ENCODE peak calls at places on chromosome 12, in seven cellular contexts. L, V, G, K, Y, U and X are unnamed samples.

GRCh38 chr12:6372403-6373003 is 2.9 kb downstream of the SCNN1A start:
- DNase-seq in L (peak; percentile 40), U (peak; percentile 99), Y (no peak), V (no peak), G (peak; percentile 29), K (no peak), X (peak; percentile 82)

GRCh38 chr12:30201301-30202160 is 417.8 kb upstream of the TMTC1 start:
- DNase-seq in G (peak; percentile 43), Y (no peak), U (no peak), K (no peak), L (no peak), V (no peak), X (no peak)

GRCh38 chr12:41795066-41795465 is 349.6 kb downstream of the GXYLT1 start:
- DNase-seq in Y (no peak), L (no peak), G (no peak), U (no peak), V (no peak), K (no peak), X (no peak)

GRCh38 chr12:65911321-65911720 is 87.0 kb downstream of the HMGA2 start:
- DNase-seq in K (no peak), L (no peak), Y (no peak), V (no peak), G (no peak), U (no peak), X (no peak)

GRCh38 chr12:6047249-6048227 is 76.9 kb downstream of the VWF start:
- DNase-seq in V (no peak), U (no peak), K (no peak), L (peak; percentile 68), Y (no peak), G (no peak), X (no peak)

GRCh38 chr12:128069359-128069997 is 197.5 kb upstream of the TMEM132C start:
- DNase-seq in Y (no peak), U (peak; percentile 55), G (peak; percentile 60), L (peak; percentile 15), K (peak; percentile 4), V (peak; percentile 0), X (peak; percentile 89)

GRCh38 chr12:5222011-5222461 is 178.4 kb downstream of the KCNA5 start:
- DNase-seq in L (no peak), G (peak; percentile 71), U (no peak), V (no peak), K (no peak), Y (no peak), X (peak; percentile 92)

GRCh38 chr12:57090924-57091632 is 2.2 kb downstream of the NAB2 start:
- DNase-seq in V (no peak), K (no peak), G (no peak), L (no peak), U (no peak), Y (no peak), X (no peak)

GRCh38 chr12:99948380-99948779 is 36.4 kb downstream of the ANKS1B start:
- DNase-seq in V (no peak), Y (no peak), K (no peak), G (no peak), U (no peak), L (no peak), X (no peak)

GRCh38 chr12:64691793-64692583 is 67.2 kb downstream of the GNS start:
- DNase-seq in L (no peak), U (no peak), V (no peak), Y (no peak), K (no peak), G (peak; percentile 58), X (no peak)

GRCh38 chr12:105076098-105076497 is 8.2 kb downstream of the ALDH1L2 start:
- DNase-seq in U (no peak), K (no peak), V (no peak), Y (no peak), G (no peak), L (no peak), X (no peak)

GRCh38 chr12:124560519-124560918 is 6.9 kb downstream of the NCOR2 start:
- DNase-seq in G (no peak), Y (no peak), U (no peak), L (no peak), K (no peak), V (no peak), X (no peak)

GRCh38 chr12:129200576-129200975 is 347.3 kb downstream of the GLT1D1 start:
- DNase-seq in U (no peak), G (no peak), Y (no peak), K (no peak), L (no peak), V (no peak), X (peak; percentile 39)

GRCh38 chr12:53344824-53345485 is 8.8 kb upstream of the SP7 start:
- DNase-seq in G (peak; percentile 75), K (peak; percentile 79), L (peak; percentile 50), V (peak; percentile 13), Y (peak; percentile 47), U (peak; percentile 84), X (peak; percentile 90)

GRCh38 chr12:116551952-116552749 is 7.0 kb upstream of the MAP1LC3B2 start:
- DNase-seq in V (no peak), G (no peak), U (peak; percentile 83), K (no peak), L (no peak), Y (no peak), X (no peak)

GRCh38 chr12:77354766-77355362 is 289.5 kb upstream of the E2F7 start:
- DNase-seq in Y (no peak), G (no peak), L (no peak), U (no peak), K (no peak), V (no peak), X (no peak)

GRCh38 chr12:51773145-51773869 is 75.2 kb downstream of the FIGNL2 start:
- DNase-seq in L (peak; percentile 41), K (no peak), V (no peak), U (peak; percentile 8), G (no peak), Y (no peak), X (no peak)

GRCh38 chr12:64147011-64147671 is 75.0 kb downstream of the KICS2 start:
- DNase-seq in V (no peak), L (no peak), G (no peak), U (no peak), Y (no peak), K (no peak), X (no peak)

GRCh38 chr12:114450019-114450418 is 44.1 kb upstream of the TBX5 start:
- DNase-seq in K (no peak), V (no peak), U (no peak), Y (no peak), G (no peak), L (no peak), X (peak; percentile 29)

GRCh38 chr12:24991209-24992049 is 42.5 kb upstream of the BCAT1 start:
- DNase-seq in G (peak; percentile 82), K (no peak), U (peak; percentile 88), Y (no peak), V (no peak), L (no peak), X (no peak)

GRCh38 chr12:19131020-19131431 is 1.5 kb downstream of the PLEKHA5 start:
- DNase-seq in K (peak; percentile 6), G (peak; percentile 62), L (no peak), V (no peak), Y (no peak), U (peak; percentile 66), X (no peak)

GRCh38 chr12:70849265-70849960 is 71.1 kb downstream of the PTPRR start:
- DNase-seq in V (no peak), L (peak; percentile 13), K (no peak), Y (no peak), G (peak; percentile 46), U (peak; percentile 33), X (no peak)

GRCh38 chr12:130218682-130219081 is 56.4 kb downstream of the FZD10 start:
- DNase-seq in Y (no peak), V (no peak), K (no peak), L (no peak), G (no peak), U (no peak), X (peak; percentile 24)

GRCh38 chr12:55687746-55688145 is 20.0 kb downstream of the ITGA7 start:
- DNase-seq in Y (no peak), L (no peak), G (no peak), U (peak; percentile 31), K (no peak), V (no peak), X (no peak)